ENCODE peak calls at places on chromosomes 2 and 18, in ten cellular contexts. G is tibial artery, D is adrenal gland, Q is upper lobe of right lung, Z is fibroblast of lung, P is mammary epithelial cell, J is hepatocyte, N is HFF-Myc, B is body of pancreas, M is breast epithelium. X is an unnamed sample.

GRCh38 chr2:63598971-63599370 is 10.2 kb downstream of the MDH1 start:
- DNase-seq in G (no peak), D (no peak), Q (no peak), Z (no peak), P (no peak), J (no peak), N (no peak), B (no peak), M (no peak), X (no peak)

GRCh38 chr2:9753276-9753600 is 90.0 kb upstream of the TAF1B start:
- DNase-seq in G (no peak), D (peak), Q (peak), Z (peak), P (peak), J (peak), N (peak), B (peak), M (no peak), X (peak)

GRCh38 chr2:174957049-174957448 is 48.1 kb downstream of the CHN1 start:
- DNase-seq in G (no peak), D (no peak), Q (no peak), Z (no peak), P (no peak), J (no peak), N (no peak), B (no peak), M (no peak), X (no peak)

GRCh38 chr18:76437011-76437410 is 58.0 kb downstream of the ZNF516 start:
- DNase-seq in G (no peak), D (no peak), Q (no peak), Z (no peak), P (no peak), J (no peak), N (no peak), B (no peak), M (no peak), X (no peak)

GRCh38 chr2:99317156-99317872 is 16.3 kb upstream of the LYG1 start:
- DNase-seq in G (no peak), D (no peak), Q (no peak), Z (no peak), P (no peak), J (no peak), N (no peak), B (no peak), M (no peak), X (no peak)

GRCh38 chr2:31962757-31963361 is 47.9 kb downstream of the MEMO1 start:
- DNase-seq in G (no peak), D (peak), Q (no peak), Z (no peak), P (no peak), J (no peak), N (no peak), B (no peak), M (no peak), X (no peak)

GRCh38 chr2:228648541-228648940 is 467.1 kb upstream of the SPHKAP start:
- DNase-seq in G (no peak), D (no peak), Q (no peak), Z (no peak), P (no peak), J (no peak), N (no peak), B (no peak), M (no peak), X (no peak)

GRCh38 chr2:157404363-157404762 is 39.5 kb downstream of the CYTIP start:
- DNase-seq in G (no peak), D (no peak), Q (no peak), Z (no peak), P (peak), J (no peak), N (no peak), B (no peak), M (no peak), X (peak)

GRCh38 chr2:9336534-9337354 is 86.6 kb downstream of the ITGB1BP1 start:
- DNase-seq in G (no peak), D (peak), Q (no peak), Z (peak), P (peak), J (peak), N (peak), B (peak), M (peak), X (peak)

GRCh38 chr2:190959911-190960788 is 53.8 kb downstream of the STAT1 start:
- DNase-seq in G (no peak), D (no peak), Q (no peak), Z (peak), P (no peak), J (no peak), N (no peak), B (no peak), M (no peak), X (no peak)

GRCh38 chr2:20745924-20746555 is 76.9 kb downstream of the LDAH start:
- DNase-seq in G (no peak), D (no peak), Q (no peak), Z (no peak), P (no peak), J (no peak), N (no peak), B (no peak), M (no peak), X (peak)

GRCh38 chr2:3349211-3349693 is 28.4 kb downstream of the EIPR1 start:
- DNase-seq in G (no peak), D (no peak), Q (peak), Z (no peak), P (peak), J (no peak), N (no peak), B (peak), M (peak), X (peak)

GRCh38 chr2:16391986-16392385 is 273.6 kb downstream of the CYRIA start:
- DNase-seq in G (no peak), D (no peak), Q (no peak), Z (no peak), P (no peak), J (no peak), N (no peak), B (no peak), M (no peak), X (no peak)

GRCh38 chr2:150693556-150693955 is 206.1 kb upstream of the RND3 start:
- DNase-seq in G (no peak), D (no peak), Q (no peak), Z (no peak), P (no peak), J (no peak), N (no peak), B (no peak), M (no peak), X (no peak)

GRCh38 chr2:66684289-66684688 is 249.4 kb downstream of the MEIS1 start:
- DNase-seq in G (no peak), D (no peak), Q (no peak), Z (no peak), P (peak), J (no peak), N (no peak), B (no peak), M (no peak), X (peak)

GRCh38 chr2:100104718-100105677 is 37.4 kb downstream of the AFF3 start:
- DNase-seq in G (no peak), D (no peak), Q (peak), Z (peak), P (no peak), J (peak), N (no peak), B (peak), M (no peak), X (no peak)

GRCh38 chr2:211401328-211401727 is 844.9 kb downstream of the CPS1 start:
- DNase-seq in G (no peak), D (no peak), Q (no peak), Z (no peak), P (peak), J (no peak), N (no peak), B (no peak), M (no peak), X (peak)

GRCh38 chr2:219947575-219947974 is 320.1 kb downstream of the SLC4A3 start:
- DNase-seq in G (no peak), D (no peak), Q (no peak), Z (peak), P (no peak), J (no peak), N (no peak), B (no peak), M (no peak), X (no peak)

GRCh38 chr18:79972720-79973119 is 8.3 kb downstream of the HSBP1L1 start:
- DNase-seq in G (no peak), D (no peak), Q (no peak), Z (no peak), P (no peak), J (no peak), N (no peak), B (no peak), M (no peak), X (no peak)

GRCh38 chr2:176115883-176116813 is at the start of gene HOXD10:
- DNase-seq in G (no peak), D (peak), Q (no peak), Z (no peak), P (no peak), J (no peak), N (no peak), B (no peak), M (peak), X (no peak)

GRCh38 chr2:127196998-127197397 is 23.1 kb downstream of the CYP27C1 start:
- DNase-seq in G (no peak), D (no peak), Q (no peak), Z (no peak), P (no peak), J (no peak), N (no peak), B (no peak), M (no peak), X (peak)

GRCh38 chr2:222671259-222672067 is at the start of gene MOGAT1:
- DNase-seq in G (peak), D (peak), Q (peak), Z (peak), P (no peak), J (peak), N (no peak), B (peak), M (no peak), X (no peak)

GRCh38 chr2:145012214-145012670 is 492.3 kb upstream of the ZEB2 start:
- DNase-seq in G (no peak), D (no peak), Q (no peak), Z (peak), P (peak), J (peak), N (peak), B (no peak), M (no peak), X (peak)

GRCh38 chr2:240571314-240571973 is 3.2 kb downstream of the RNPEPL1 start:
- DNase-seq in G (peak), D (peak), Q (peak), Z (no peak), P (no peak), J (no peak), N (no peak), B (peak), M (no peak), X (no peak)

GRCh38 chr2:178700922-178701342 is 106.3 kb downstream of the TTN start:
- DNase-seq in G (no peak), D (no peak), Q (no peak), Z (peak), P (peak), J (peak), N (peak), B (no peak), M (no peak), X (peak)

GRCh38 chr2:101805146-101806088 is 107.9 kb downstream of the MAP4K4 start:
- DNase-seq in G (no peak), D (no peak), Q (no peak), Z (peak), P (no peak), J (peak), N (no peak), B (peak), M (no peak), X (no peak)

GRCh38 chr2:218387369-218388194 is 5.5 kb downstream of the SLC11A1 start:
- DNase-seq in G (no peak), D (peak), Q (peak), Z (peak), P (no peak), J (peak), N (peak), B (peak), M (no peak), X (peak)

GRCh38 chr2:152396051-152396511 is 61.1 kb downstream of the FMNL2 start:
- DNase-seq in G (no peak), D (no peak), Q (no peak), Z (peak), P (no peak), J (no peak), N (no peak), B (no peak), M (no peak), X (no peak)

GRCh38 chr2:172442072-172442895 is 14.9 kb downstream of the ITGA6 start:
- DNase-seq in G (no peak), D (peak), Q (no peak), Z (peak), P (peak), J (peak), N (peak), B (peak), M (no peak), X (peak)

GRCh38 chr2:216916956-216917650 is 57.2 kb upstream of the TNP1 start:
- DNase-seq in G (no peak), D (no peak), Q (no peak), Z (no peak), P (no peak), J (no peak), N (no peak), B (no peak), M (no peak), X (peak)

GRCh38 chr2:50729306-50730105 is 302.4 kb downstream of the NRXN1 start:
- DNase-seq in G (no peak), D (no peak), Q (no peak), Z (no peak), P (no peak), J (no peak), N (no peak), B (no peak), M (no peak), X (no peak)

GRCh38 chr2:158079672-158080071 is 22.0 kb upstream of the UPP2 start:
- DNase-seq in G (no peak), D (no peak), Q (no peak), Z (no peak), P (peak), J (no peak), N (no peak), B (no peak), M (no peak), X (peak)

GRCh38 chr18:63025251-63025710 is 294.3 kb downstream of the BCL2 start:
- DNase-seq in G (no peak), D (no peak), Q (no peak), Z (no peak), P (peak), J (peak), N (no peak), B (peak), M (peak), X (peak)

GRCh38 chr2:104332733-104333132 is 521.2 kb upstream of the POU3F3 start:
- DNase-seq in G (no peak), D (no peak), Q (no peak), Z (no peak), P (no peak), J (peak), N (no peak), B (no peak), M (no peak), X (peak)

GRCh38 chr2:144328933-144329332 is 191.0 kb downstream of the ZEB2 start:
- DNase-seq in G (no peak), D (no peak), Q (no peak), Z (no peak), P (no peak), J (no peak), N (no peak), B (no peak), M (no peak), X (no peak)

GRCh38 chr2:119261498-119262225 is 38.0 kb downstream of the STEAP3 start:
- DNase-seq in G (no peak), D (no peak), Q (no peak), Z (no peak), P (no peak), J (no peak), N (no peak), B (no peak), M (no peak), X (no peak)

GRCh38 chr2:231228223-231228622 is 29.8 kb downstream of the ARMC9 start:
- DNase-seq in G (no peak), D (no peak), Q (no peak), Z (no peak), P (no peak), J (no peak), N (no peak), B (no peak), M (no peak), X (no peak)

GRCh38 chr18:45976581-45977373 is 9.6 kb upstream of the EPG5 start:
- DNase-seq in G (no peak), D (no peak), Q (no peak), Z (no peak), P (no peak), J (no peak), N (no peak), B (no peak), M (no peak), X (no peak)

GRCh38 chr2:9228088-9228751 is 21.6 kb downstream of the ASAP2 start:
- DNase-seq in G (no peak), D (no peak), Q (no peak), Z (peak), P (no peak), J (no peak), N (no peak), B (no peak), M (no peak), X (peak)

GRCh38 chr2:170052151-170052550 is 125.8 kb upstream of the MYO3B start:
- DNase-seq in G (no peak), D (no peak), Q (no peak), Z (peak), P (peak), J (no peak), N (no peak), B (no peak), M (no peak), X (peak)

GRCh38 chr2:79529636-79530035 is 16.8 kb downstream of the CTNNA2 start:
- DNase-seq in G (no peak), D (no peak), Q (no peak), Z (no peak), P (no peak), J (no peak), N (no peak), B (no peak), M (no peak), X (no peak)

DNA sequence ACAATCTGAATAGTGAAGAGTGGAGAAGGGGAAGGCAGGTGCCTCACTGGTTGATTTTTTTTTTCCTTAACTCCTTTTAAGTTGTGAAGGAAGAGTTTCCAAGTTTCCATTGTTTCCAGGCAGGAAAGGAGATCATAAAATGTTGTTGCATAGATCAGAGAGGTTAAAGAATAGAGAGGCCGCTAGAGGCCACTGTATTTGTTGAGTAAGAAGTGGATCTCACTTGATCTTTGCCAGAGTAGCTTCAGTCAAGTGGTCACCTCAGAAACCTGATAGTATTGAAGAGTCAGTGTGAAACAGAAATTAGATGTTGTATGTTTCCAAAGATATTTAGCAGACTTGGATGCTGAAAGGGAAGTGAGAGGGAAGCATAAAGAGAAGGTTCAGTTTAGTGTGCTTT is 17.6 kb downstream of the CTNNA2 start:
- DNase-seq in G (no peak), D (no peak), Q (no peak), Z (no peak), P (no peak), J (peak), N (no peak), B (no peak), M (no peak), X (peak)
- TF ChIP-seq CTCF in G (no peak), D (no peak), Q (no peak), Z (no peak), P (no peak), J (peak), N (no peak), B (no peak), M (no peak), X (no peak)

DNA sequence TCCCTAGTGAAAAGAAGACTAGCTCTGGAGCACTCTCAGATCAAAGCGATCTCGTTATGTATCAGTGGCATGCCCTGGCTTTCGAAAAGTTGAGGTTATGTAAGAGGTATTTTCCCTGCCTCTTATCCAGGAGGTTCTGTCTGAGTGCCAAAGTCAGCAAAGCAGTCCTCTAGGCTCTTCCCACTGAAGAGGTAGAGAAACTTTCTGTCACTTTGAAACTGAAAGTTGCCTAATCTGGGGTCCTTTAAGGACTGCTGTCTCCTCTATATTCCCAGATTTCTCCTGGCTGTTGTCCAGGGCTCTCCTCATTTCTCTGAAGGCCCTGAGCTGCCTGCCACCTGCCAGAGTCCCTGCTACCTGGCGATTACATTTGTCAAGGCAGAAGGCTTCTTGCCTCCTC is 96.3 kb downstream of the B3GNT2 start:
- DNase-seq in G (no peak), D (peak), Q (no peak), Z (no peak), P (peak), J (no peak), N (no peak), B (peak), M (no peak), X (peak)
- H3K4me3 ChIP-seq in G (no peak), D (no peak), Q (no peak), Z (no peak), P (no peak), J (no peak), N (no peak), B (no peak), M (peak), X (no peak)

GRCh38 chr2:200810967-200811335 is 759 bp upstream of the BZW1 start:
- DNase-seq in G (no peak), D (no peak), Q (no peak), Z (no peak), P (no peak), J (no peak), N (no peak), B (no peak), M (no peak), X (no peak)

GRCh38 chr2:200811336-200812121 is at the start of gene BZW1:
- DNase-seq in G (peak), D (peak), Q (peak), Z (peak), P (peak), J (peak), N (peak), B (peak), M (peak), X (peak)

GRCh38 chr2:200809506-200810251 is 2.0 kb upstream of the BZW1 start:
- DNase-seq in G (no peak), D (no peak), Q (no peak), Z (peak), P (no peak), J (no peak), N (no peak), B (no peak), M (no peak), X (no peak)

GRCh38 chr2:200812122-200813022 is 662 bp downstream of the BZW1 start:
- DNase-seq in G (peak), D (peak), Q (peak), Z (peak), P (peak), J (peak), N (no peak), B (peak), M (peak), X (peak)

DNA sequence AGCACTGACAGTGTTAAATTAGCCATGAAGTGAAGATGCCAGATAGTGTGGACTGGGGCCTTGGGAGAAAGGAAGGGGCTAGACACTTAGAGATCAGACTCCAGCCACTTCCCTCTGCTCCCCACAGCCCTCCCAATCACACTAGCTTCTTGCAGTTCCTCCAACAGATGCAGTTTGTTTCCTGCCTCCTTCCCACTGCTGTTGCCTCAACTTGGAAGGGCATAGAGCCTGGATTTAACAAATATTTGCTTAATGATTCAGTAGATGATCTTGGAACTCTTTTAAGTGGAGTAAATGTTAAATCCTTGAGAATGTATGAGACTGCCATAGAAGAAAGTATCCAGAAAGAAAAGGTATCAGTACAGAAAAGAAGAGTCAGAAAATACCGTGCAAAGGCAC is 1.5 kb upstream of the BZW1 start:
- DNase-seq in G (peak), D (peak), Q (no peak), Z (peak), P (peak), J (peak), N (no peak), B (peak), M (no peak), X (peak)
- TF ChIP-seq CTCF in G (no peak), D (no peak), Q (no peak), Z (no peak), P (no peak), J (no peak), N (no peak), B (no peak), M (no peak), X (no peak)

DNA sequence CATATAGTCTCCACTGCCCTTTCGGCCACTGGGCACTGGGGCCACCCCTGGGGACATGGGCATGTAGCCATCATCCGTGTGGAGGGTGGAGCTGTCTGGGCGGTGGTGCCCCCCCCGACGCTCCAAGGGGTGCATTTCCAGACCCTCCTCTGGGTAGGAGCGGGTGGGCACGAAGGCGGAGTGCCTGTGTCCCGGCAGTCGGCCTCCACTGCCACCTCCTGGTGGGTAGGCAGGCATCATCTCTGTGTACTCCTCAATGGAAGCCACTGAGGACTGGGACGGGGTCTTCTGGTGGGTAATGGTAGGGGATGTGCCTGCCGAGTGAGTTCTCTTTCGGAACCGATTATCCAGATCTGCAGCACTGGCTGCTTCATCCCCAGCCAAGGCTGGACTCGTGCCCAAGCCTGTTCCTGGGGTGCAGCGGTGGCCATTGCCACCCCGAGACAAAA is 2.8 kb downstream of the IRS1 start:
- DNase-seq in G (peak), D (peak), Q (peak), Z (peak), P (no peak), J (peak), N (no peak), B (peak), M (no peak), X (no peak)
- H3K4me3 ChIP-seq in G (peak), D (no peak), Q (peak), Z (peak), P (peak), J (no peak), N (peak), B (no peak), M (peak), X (peak)

X was measured in bronchial epithelial cell.